ENCODE peak calls at places on chromosomes 16 and 17, in seven cellular contexts. B, U, M, L, C, H and X are unnamed samples.

GRCh38 chr17:72237223-72237622 is 116.4 kb downstream of the SOX9 start:
- DNase-seq in B (no peak), U (no peak), M (no peak), L (no peak), C (no peak), H (no peak), X (no peak)

GRCh38 chr17:73283250-73283649 is 21.6 kb upstream of the CPSF4L start:
- DNase-seq in B (no peak), U (no peak), M (no peak), L (no peak), C (no peak), H (no peak), X (no peak)

GRCh38 chr17:13044713-13045112 is 26.9 kb upstream of the ELAC2 start:
- DNase-seq in B (no peak), U (no peak), M (no peak), L (no peak), C (peak; percentile 55), H (no peak), X (no peak)

GRCh38 chr16:3112881-3113574 is 642 bp downstream of the ZNF205 start:
- DNase-seq in B (no peak), U (no peak), M (no peak), L (peak; percentile 31), C (peak; percentile 29), H (no peak), X (peak; percentile 16)

GRCh38 chr16:66007717-66008116 is 358.8 kb upstream of the CDH5 start:
- DNase-seq in B (no peak), U (no peak), M (no peak), L (no peak), C (no peak), H (no peak), X (peak; percentile 93)

GRCh38 chr16:78210305-78210704 is 110.9 kb downstream of the WWOX start:
- DNase-seq in B (no peak), U (no peak), M (no peak), L (no peak), C (no peak), H (peak; percentile 28), X (peak; percentile 29)

GRCh38 chr17:30344283-30345088 is 10.6 kb upstream of the TMIGD1 start:
- DNase-seq in B (no peak), U (peak; percentile 96), M (no peak), L (peak; percentile 16), C (peak; percentile 25), H (no peak), X (peak; percentile 59)

GRCh38 chr16:54076006-54076504 is 210.5 kb downstream of the IRX3 start:
- DNase-seq in B (no peak), U (no peak), M (no peak), L (no peak), C (no peak), H (no peak), X (no peak)

GRCh38 chr16:28326881-28327610 is 34.7 kb downstream of the SBK1 start:
- DNase-seq in B (peak; percentile 91), U (peak; percentile 61), M (no peak), L (peak; percentile 74), C (peak; percentile 81), H (peak; percentile 88), X (peak; percentile 34)

GRCh38 chr16:57889960-57890751 is 80.8 kb downstream of the CNGB1 start:
- DNase-seq in B (no peak), U (no peak), M (no peak), L (no peak), C (no peak), H (no peak), X (peak; percentile 28)

GRCh38 chr17:75068750-75069149 is 19.0 kb upstream of the SLC16A5 start:
- DNase-seq in B (no peak), U (no peak), M (no peak), L (no peak), C (no peak), H (no peak), X (no peak)

GRCh38 chr17:35184274-35184673 is 9.9 kb downstream of the SLC35G3 start:
- DNase-seq in B (no peak), U (no peak), M (no peak), L (no peak), C (no peak), H (no peak), X (no peak)

GRCh38 chr16:69935278-69935711 is 15.8 kb upstream of the CLEC18A start:
- DNase-seq in B (no peak), U (no peak), M (no peak), L (no peak), C (no peak), H (no peak), X (no peak)

GRCh38 chr17:36934144-36934758 is 3.0 kb upstream of the LHX1 start:
- DNase-seq in B (peak; percentile 55), U (no peak), M (no peak), L (no peak), C (peak; percentile 68), H (peak; percentile 81), X (no peak)

GRCh38 chr17:4004517-4005295 is 40.5 kb upstream of the ATP2A3 start:
- DNase-seq in B (peak; percentile 81), U (peak; percentile 63), M (peak; percentile 5), L (peak; percentile 76), C (peak; percentile 88), H (peak; percentile 88), X (no peak)

GRCh38 chr17:42562845-42563509 is 1.0 kb downstream of the COASY start:
- DNase-seq in B (no peak), U (peak; percentile 54), M (no peak), L (peak; percentile 42), C (no peak), H (no peak), X (peak; percentile 28)

GRCh38 chr16:680625-680945 is 375 bp downstream of the STUB1 start:
- DNase-seq in B (no peak), U (no peak), M (no peak), L (peak; percentile 34), C (no peak), H (no peak), X (no peak)

GRCh38 chr17:68294196-68294555 is 2.9 kb downstream of the ARSG start:
- DNase-seq in B (no peak), U (no peak), M (no peak), L (no peak), C (no peak), H (no peak), X (no peak)

GRCh38 chr17:79702071-79702470 is 28.7 kb upstream of the ENPP7 start:
- DNase-seq in B (no peak), U (no peak), M (no peak), L (no peak), C (peak; percentile 71), H (no peak), X (no peak)

GRCh38 chr16:66091462-66091861 is 275.0 kb upstream of the CDH5 start:
- DNase-seq in B (no peak), U (no peak), M (no peak), L (no peak), C (no peak), H (no peak), X (peak; percentile 38)

GRCh38 chr17:40345161-40346034 is 19.1 kb downstream of the GJD3 start:
- DNase-seq in B (peak; percentile 85), U (peak; percentile 84), M (no peak), L (peak; percentile 82), C (peak; percentile 74), H (peak; percentile 87), X (peak; percentile 51)
- TF ChIP-seq RFX5 in B (no peak), U (no peak), M (no peak), L (no peak), C (no peak), H (no peak), X (no peak)

DNA sequence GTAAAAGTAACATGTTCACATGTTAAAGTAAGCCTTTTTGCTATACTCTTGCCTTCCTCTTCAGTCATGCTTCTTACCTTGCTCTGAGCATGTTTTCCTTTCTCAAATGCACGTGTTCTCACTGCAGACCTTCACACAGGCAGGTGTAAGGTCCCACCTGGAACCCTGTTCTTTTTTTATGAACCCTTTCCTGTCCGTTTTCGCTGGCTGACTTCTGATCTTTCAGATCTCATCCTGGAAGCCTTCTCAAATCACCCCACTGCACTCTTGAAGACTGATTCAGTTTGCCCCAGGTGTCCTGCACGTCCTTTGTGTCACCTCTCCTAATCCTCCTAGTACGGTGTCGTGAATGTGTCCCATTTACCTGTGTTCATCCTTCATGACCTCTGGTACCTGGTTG is 313.6 kb downstream of the SNX29 start:
- DNase-seq in B (no peak), U (no peak), M (no peak), L (no peak), C (no peak), H (no peak), X (no peak)
- TF ChIP-seq RFX5 in B (no peak), U (no peak), M (no peak), L (no peak), C (no peak), H (no peak), X (no peak)

GRCh38 chr16:9823510-9823909 is 358.7 kb downstream of the GRIN2A start:
- DNase-seq in B (no peak), U (no peak), M (no peak), L (no peak), C (no peak), H (no peak), X (no peak)

GRCh38 chr16:9826630-9827029 is 355.6 kb downstream of the GRIN2A start:
- DNase-seq in B (no peak), U (no peak), M (no peak), L (no peak), C (no peak), H (no peak), X (no peak)

GRCh38 chr16:9821331-9821730 is 360.9 kb downstream of the GRIN2A start:
- DNase-seq in B (no peak), U (no peak), M (no peak), L (no peak), C (no peak), H (no peak), X (no peak)

GRCh38 chr16:9821970-9822369 is 360.3 kb downstream of the GRIN2A start:
- DNase-seq in B (no peak), U (no peak), M (no peak), L (no peak), C (no peak), H (no peak), X (no peak)

DNA sequence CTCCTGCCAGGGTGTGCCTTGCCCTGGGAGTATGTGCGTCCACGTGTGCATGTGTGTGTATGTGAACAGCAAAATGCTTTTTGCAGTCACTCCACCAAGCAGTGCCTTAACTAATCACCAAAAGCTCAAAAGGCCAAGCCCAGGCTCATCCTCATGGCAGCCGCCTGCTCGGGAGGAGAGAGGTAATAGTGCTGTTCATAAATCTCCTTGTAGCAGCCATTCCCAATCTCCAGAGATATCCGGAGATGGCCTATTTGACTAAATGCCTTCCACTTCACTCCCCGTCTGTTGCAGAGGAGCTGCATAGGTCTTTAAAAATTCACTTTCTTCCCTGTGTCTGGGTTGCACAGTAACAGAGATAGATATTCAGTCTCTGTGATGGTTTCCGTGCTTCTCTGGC is 358.0 kb downstream of the GRIN2A start:
- DNase-seq in B (no peak), U (no peak), M (no peak), L (no peak), C (no peak), H (no peak), X (no peak)
- TF ChIP-seq RFX5 in B (no peak), U (no peak), M (no peak), L (no peak), C (no peak), H (no peak), X (no peak)

DNA sequence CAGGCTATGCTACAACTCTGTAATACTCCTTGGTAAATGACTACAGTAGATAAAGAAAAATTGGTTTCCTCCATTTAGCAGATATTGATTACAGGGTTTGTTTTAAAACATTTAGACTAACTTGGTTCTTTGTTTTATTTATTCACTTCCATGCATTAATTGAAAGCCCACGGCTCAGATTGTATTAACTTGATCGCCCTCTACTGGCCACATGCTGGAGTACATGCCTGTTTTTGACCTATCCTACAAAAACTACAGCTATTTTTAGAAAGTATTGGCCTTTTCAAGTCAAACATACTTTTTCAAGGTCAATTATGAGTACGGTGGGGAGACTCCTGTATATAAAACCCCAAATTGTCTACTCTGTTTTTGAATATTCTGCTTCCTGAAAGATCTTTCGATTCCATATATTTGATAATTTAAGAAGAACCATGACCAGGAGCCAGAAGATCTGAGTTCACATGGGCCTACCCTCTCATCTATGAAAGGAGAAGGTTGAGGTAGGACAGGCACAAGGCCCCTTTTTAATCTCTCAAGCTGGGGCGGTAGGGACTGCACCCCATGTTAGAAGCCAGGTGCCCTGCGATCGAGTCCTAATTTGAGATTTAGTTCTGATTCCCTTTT is 51.8 kb downstream of the CA10 start:
- DNase-seq in B (peak; percentile 41), U (peak; percentile 33), M (no peak), L (peak; percentile 41), C (peak; percentile 69), H (peak; percentile 70), X (no peak)
- TF ChIP-seq RFX5 in B (no peak), U (no peak), M (no peak), L (no peak), C (no peak), H (no peak), X (no peak)